ENCODE peak calls at places on chromosomes 5 and 9, in six cellular contexts. One of them, this sample, is unnamed.

GRCh38 chr9:19522558-19522957 is 113.7 kb downstream of the ACER2 start:
- DNase-seq in WERI-Rb-1: no peak
- DNase-seq in cardiac muscle cell: no peak
- DNase-seq in fibroblast of the aortic adventitia: no peak
- DNase-seq in AG10803: no peak
- DNase-seq in body of pancreas: no peak
- DNase-seq in this sample: no peak

GRCh38 chr5:17182966-17183365 is 34.5 kb upstream of the BASP1 start:
- DNase-seq in WERI-Rb-1: no peak
- DNase-seq in cardiac muscle cell: no peak
- DNase-seq in fibroblast of the aortic adventitia: peak
- DNase-seq in AG10803: peak
- DNase-seq in body of pancreas: no peak
- DNase-seq in this sample: peak

GRCh38 chr5:29054282-29054681 is 2015.9 kb upstream of the CDH9 start:
- DNase-seq in WERI-Rb-1: no peak
- DNase-seq in cardiac muscle cell: no peak
- DNase-seq in fibroblast of the aortic adventitia: no peak
- DNase-seq in AG10803: no peak
- DNase-seq in body of pancreas: no peak
- DNase-seq in this sample: no peak

GRCh38 chr9:73038613-73039012 is 85.8 kb upstream of the ALDH1A1 start:
- DNase-seq in WERI-Rb-1: no peak
- DNase-seq in cardiac muscle cell: peak
- DNase-seq in fibroblast of the aortic adventitia: peak
- DNase-seq in AG10803: peak
- DNase-seq in body of pancreas: peak
- DNase-seq in this sample: peak

GRCh38 chr9:137112564-137113384 is 1.8 kb downstream of the DPP7 start:
- DNase-seq in WERI-Rb-1: no peak
- DNase-seq in cardiac muscle cell: no peak
- DNase-seq in fibroblast of the aortic adventitia: no peak
- DNase-seq in AG10803: no peak
- DNase-seq in body of pancreas: no peak
- DNase-seq in this sample: no peak

GRCh38 chr5:132666310-132667123 is 7.3 kb upstream of the IL4 start:
- DNase-seq in WERI-Rb-1: no peak
- DNase-seq in cardiac muscle cell: no peak
- DNase-seq in fibroblast of the aortic adventitia: no peak
- DNase-seq in AG10803: no peak
- DNase-seq in body of pancreas: no peak
- DNase-seq in this sample: no peak

GRCh38 chr5:79853676-79854418 is 137.2 kb downstream of the MTX3 start:
- DNase-seq in WERI-Rb-1: no peak
- DNase-seq in cardiac muscle cell: peak
- DNase-seq in fibroblast of the aortic adventitia: no peak
- DNase-seq in AG10803: no peak
- DNase-seq in body of pancreas: no peak
- DNase-seq in this sample: peak

GRCh38 chr9:91037511-91038482 is 236.2 kb downstream of the SYK start:
- DNase-seq in WERI-Rb-1: no peak
- DNase-seq in cardiac muscle cell: peak
- DNase-seq in fibroblast of the aortic adventitia: peak
- DNase-seq in AG10803: peak
- DNase-seq in body of pancreas: peak
- DNase-seq in this sample: peak

GRCh38 chr9:81999806-82000205 is 11.2 kb downstream of the SPATA31D1 start:
- DNase-seq in WERI-Rb-1: no peak
- DNase-seq in cardiac muscle cell: peak
- DNase-seq in fibroblast of the aortic adventitia: no peak
- DNase-seq in AG10803: no peak
- DNase-seq in body of pancreas: peak
- DNase-seq in this sample: no peak

GRCh38 chr9:124018731-124019697 is 7.4 kb downstream of the LHX2 start:
- DNase-seq in WERI-Rb-1: no peak
- DNase-seq in cardiac muscle cell: no peak
- DNase-seq in fibroblast of the aortic adventitia: no peak
- DNase-seq in AG10803: no peak
- DNase-seq in body of pancreas: no peak
- DNase-seq in this sample: no peak

GRCh38 chr9:68991457-68991856 is 22.5 kb downstream of the PRKACG start:
- DNase-seq in WERI-Rb-1: no peak
- DNase-seq in cardiac muscle cell: no peak
- DNase-seq in fibroblast of the aortic adventitia: no peak
- DNase-seq in AG10803: no peak
- DNase-seq in body of pancreas: no peak
- DNase-seq in this sample: no peak

GRCh38 chr5:74895906-74896305 is 29.7 kb upstream of the FAM169A start:
- DNase-seq in WERI-Rb-1: no peak
- DNase-seq in cardiac muscle cell: peak
- DNase-seq in fibroblast of the aortic adventitia: peak
- DNase-seq in AG10803: peak
- DNase-seq in body of pancreas: peak
- DNase-seq in this sample: peak

GRCh38 chr5:8756498-8757084 is 789.3 kb downstream of the SEMA5A start:
- DNase-seq in WERI-Rb-1: peak
- DNase-seq in cardiac muscle cell: peak
- DNase-seq in fibroblast of the aortic adventitia: peak
- DNase-seq in AG10803: peak
- DNase-seq in body of pancreas: no peak
- DNase-seq in this sample: peak
- TF ChIP-seq CTCF in WERI-Rb-1: peak
- TF ChIP-seq CTCF in cardiac muscle cell: peak
- TF ChIP-seq CTCF in fibroblast of the aortic adventitia: peak
- TF ChIP-seq CTCF in AG10803: peak
- TF ChIP-seq CTCF in body of pancreas: peak
- TF ChIP-seq CTCF in this sample: peak

GRCh38 chr5:134000696-134001453 is 3.9 kb downstream of the VDAC1 start:
- DNase-seq in WERI-Rb-1: no peak
- DNase-seq in cardiac muscle cell: no peak
- DNase-seq in fibroblast of the aortic adventitia: no peak
- DNase-seq in AG10803: no peak
- DNase-seq in body of pancreas: no peak
- DNase-seq in this sample: no peak

GRCh38 chr5:134003064-134003956 is 1.5 kb downstream of the VDAC1 start:
- DNase-seq in WERI-Rb-1: no peak
- DNase-seq in cardiac muscle cell: no peak
- DNase-seq in fibroblast of the aortic adventitia: no peak
- DNase-seq in AG10803: no peak
- DNase-seq in body of pancreas: no peak
- DNase-seq in this sample: no peak

GRCh38 chr5:134000116-134000515 is 4.7 kb downstream of the VDAC1 start:
- DNase-seq in WERI-Rb-1: no peak
- DNase-seq in cardiac muscle cell: peak
- DNase-seq in fibroblast of the aortic adventitia: peak
- DNase-seq in AG10803: no peak
- DNase-seq in body of pancreas: no peak
- DNase-seq in this sample: no peak

GRCh38 chr5:134003957-134004625 is 684 bp downstream of the VDAC1 start:
- DNase-seq in WERI-Rb-1: peak
- DNase-seq in cardiac muscle cell: peak
- DNase-seq in fibroblast of the aortic adventitia: peak
- DNase-seq in AG10803: peak
- DNase-seq in body of pancreas: peak
- DNase-seq in this sample: peak

GRCh38 chr5:134001938-134002731 is 2.6 kb downstream of the VDAC1 start:
- DNase-seq in WERI-Rb-1: no peak
- DNase-seq in cardiac muscle cell: no peak
- DNase-seq in fibroblast of the aortic adventitia: no peak
- DNase-seq in AG10803: no peak
- DNase-seq in body of pancreas: no peak
- DNase-seq in this sample: no peak
- H3K4me3 ChIP-seq in WERI-Rb-1: no peak
- H3K4me3 ChIP-seq in cardiac muscle cell: no peak
- H3K4me3 ChIP-seq in fibroblast of the aortic adventitia: peak
- H3K4me3 ChIP-seq in AG10803: no peak
- H3K4me3 ChIP-seq in body of pancreas: no peak
- H3K4me3 ChIP-seq in this sample: peak

DNA sequence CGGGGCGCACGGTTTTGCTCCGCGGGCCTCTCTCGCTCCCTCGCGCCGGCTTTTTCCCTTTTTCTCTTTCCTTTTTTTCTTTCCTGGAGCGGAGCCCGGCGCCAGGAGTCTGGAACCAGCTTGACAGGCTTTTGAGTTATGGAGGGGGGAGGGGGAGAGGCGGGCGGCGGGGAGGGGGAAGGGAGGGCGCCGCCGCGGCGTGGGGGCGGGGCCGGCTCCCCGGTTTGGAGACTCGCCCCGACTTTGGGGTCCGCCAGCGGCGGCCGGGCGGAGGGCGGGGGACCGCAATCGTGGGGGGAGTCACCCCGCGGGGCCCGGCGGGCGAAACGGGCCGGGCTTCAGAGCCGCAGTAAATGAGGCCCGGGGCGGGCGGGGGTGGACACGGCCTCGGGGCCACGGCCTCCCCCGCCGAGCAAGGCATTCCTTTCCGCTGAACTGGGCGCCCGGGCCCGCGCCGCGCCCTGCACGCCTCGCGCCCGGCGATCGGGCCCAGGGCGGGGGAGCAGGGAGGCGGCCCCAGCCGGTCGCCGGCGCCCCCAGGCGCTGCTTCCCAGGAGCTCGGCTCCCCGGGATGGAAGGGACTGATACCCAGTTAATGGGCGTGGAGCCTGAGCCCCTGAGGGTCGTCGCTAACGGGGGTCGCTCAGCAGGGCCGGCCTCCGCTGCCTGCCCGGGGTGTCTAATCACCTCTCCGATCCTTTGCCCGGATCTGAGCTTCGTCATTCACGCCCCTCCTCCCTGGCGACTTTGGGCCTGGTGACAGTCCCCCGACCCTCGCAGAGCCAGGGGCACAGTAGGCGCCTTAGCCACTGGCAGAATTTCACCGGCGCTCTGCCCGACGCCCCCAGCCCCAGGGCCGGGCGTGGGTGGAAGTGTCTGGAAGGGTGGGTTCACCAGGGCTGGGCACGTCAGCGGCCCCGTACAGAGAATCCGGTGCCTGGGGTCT is 138.1 kb downstream of the C9orf50 start:
- DNase-seq in WERI-Rb-1: peak
- DNase-seq in cardiac muscle cell: peak
- DNase-seq in fibroblast of the aortic adventitia: peak
- DNase-seq in AG10803: peak
- DNase-seq in body of pancreas: peak
- DNase-seq in this sample: peak
- TF ChIP-seq CTCF in WERI-Rb-1: peak
- TF ChIP-seq CTCF in cardiac muscle cell: no peak
- TF ChIP-seq CTCF in fibroblast of the aortic adventitia: no peak
- TF ChIP-seq CTCF in AG10803: peak
- TF ChIP-seq CTCF in body of pancreas: no peak
- TF ChIP-seq CTCF in this sample: no peak

GRCh38 chr5:57383093-57383861 is 99.3 kb downstream of the ACTBL2 start:
- DNase-seq in WERI-Rb-1: no peak
- DNase-seq in cardiac muscle cell: peak
- DNase-seq in fibroblast of the aortic adventitia: peak
- DNase-seq in AG10803: peak
- DNase-seq in body of pancreas: no peak
- DNase-seq in this sample: peak
- H3K4me3 ChIP-seq in WERI-Rb-1: no peak
- H3K4me3 ChIP-seq in cardiac muscle cell: no peak
- H3K4me3 ChIP-seq in fibroblast of the aortic adventitia: no peak
- H3K4me3 ChIP-seq in AG10803: peak
- H3K4me3 ChIP-seq in body of pancreas: no peak
- H3K4me3 ChIP-seq in this sample: no peak

DNA sequence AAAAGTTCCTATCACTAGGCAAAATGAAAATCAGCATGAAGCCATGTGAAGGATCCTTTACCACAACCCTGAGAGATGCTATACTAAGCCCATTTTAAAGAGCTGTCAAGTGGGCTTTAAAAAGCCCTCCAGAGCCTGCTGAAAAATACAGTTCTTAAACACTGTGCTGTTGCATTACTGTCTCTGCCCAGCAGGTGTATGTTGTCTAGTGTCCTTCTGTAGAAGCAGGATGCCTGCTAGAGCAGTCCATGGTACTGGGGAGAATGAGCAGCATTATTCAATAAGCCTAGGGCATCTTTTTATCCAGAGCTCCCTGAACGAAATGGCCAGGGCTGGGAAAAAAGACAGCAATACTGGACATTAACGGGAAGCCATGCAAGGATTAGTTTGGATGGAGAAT is 126.2 kb upstream of the PLCXD3 start:
- DNase-seq in WERI-Rb-1: peak
- DNase-seq in cardiac muscle cell: peak
- DNase-seq in fibroblast of the aortic adventitia: peak
- DNase-seq in AG10803: peak
- DNase-seq in body of pancreas: no peak
- DNase-seq in this sample: peak
- TF ChIP-seq CTCF in WERI-Rb-1: peak
- TF ChIP-seq CTCF in cardiac muscle cell: peak
- TF ChIP-seq CTCF in fibroblast of the aortic adventitia: peak
- TF ChIP-seq CTCF in AG10803: peak
- TF ChIP-seq CTCF in body of pancreas: no peak
- TF ChIP-seq CTCF in this sample: peak

GRCh38 chr9:33162721-33163311 is 4.3 kb downstream of the B4GALT1 start:
- DNase-seq in WERI-Rb-1: no peak
- DNase-seq in cardiac muscle cell: peak
- DNase-seq in fibroblast of the aortic adventitia: peak
- DNase-seq in AG10803: peak
- DNase-seq in body of pancreas: peak
- DNase-seq in this sample: peak
- H3K4me3 ChIP-seq in WERI-Rb-1: no peak
- H3K4me3 ChIP-seq in cardiac muscle cell: no peak
- H3K4me3 ChIP-seq in fibroblast of the aortic adventitia: peak
- H3K4me3 ChIP-seq in AG10803: peak
- H3K4me3 ChIP-seq in body of pancreas: no peak
- H3K4me3 ChIP-seq in this sample: no peak

This sample was measured in fibroblast of mammary gland.